ENCODE peak calls at places on chromosomes 6 and 20, in five cellular contexts. J is activated CD4-positive, alpha-beta T cell treated with anti-CD3 and anti-CD28 coated beads, Interleukin-2, amount 50 U/mL, for 1 hour; W is stimulated activated CD4-positive, alpha-beta T cell treated with anti-CD3 and anti-CD28 coated beads, Interleukin-15, amount 100 ng/mL, for 1 hour; U is retina; L is iris pigment epithelial cell. Z is an unnamed sample.

GRCh38 chr6:66094615-66095014 is 387.6 kb upstream of the EYS start:
- DNase-seq in J (no peak), W (no peak), U (no peak), L (no peak), Z (no peak)

GRCh38 chr6:31717499-31718222 is 2.5 kb downstream of the LY6G6D start:
- DNase-seq in J (no peak), W (no peak), U (no peak), L (no peak), Z (no peak)

GRCh38 chr6:158413028-158413427 is 100.8 kb downstream of the TULP4 start:
- DNase-seq in J (no peak), W (no peak), U (no peak), L (no peak), Z (no peak)

GRCh38 chr6:142760152-142760551 is 184.8 kb downstream of the HIVEP2 start:
- DNase-seq in J (no peak), W (no peak), U (no peak), L (peak), Z (no peak)

GRCh38 chr6:92942549-92942948 is 476.8 kb downstream of the EPHA7 start:
- DNase-seq in J (no peak), W (no peak), U (no peak), L (no peak), Z (no peak)

GRCh38 chr6:14671261-14671681 is 553.7 kb downstream of the CD83 start:
- DNase-seq in J (no peak), W (no peak), U (no peak), L (peak), Z (no peak)

GRCh38 chr6:66496659-66497058 is 789.6 kb upstream of the EYS start:
- DNase-seq in J (no peak), W (no peak), U (no peak), L (peak), Z (no peak)

GRCh38 chr6:40674170-40674569 is 87.0 kb upstream of the LRFN2 start:
- DNase-seq in J (no peak), W (no peak), U (no peak), L (no peak), Z (no peak)

GRCh38 chr20:208937-209566 is 18.0 kb upstream of the DEFB129 start:
- DNase-seq in J (no peak), W (no peak), U (peak), L (peak), Z (no peak)

GRCh38 chr6:169986171-169986847 is 234.9 kb downstream of the ERMARD start:
- DNase-seq in J (no peak), W (no peak), U (no peak), L (no peak), Z (no peak)

GRCh38 chr20:34312024-34312460 is 8.9 kb upstream of the AHCY start:
- DNase-seq in J (no peak), W (no peak), U (peak), L (no peak), Z (no peak)

GRCh38 chr6:132483779-132484679 is 28.9 kb downstream of the STX7 start:
- DNase-seq in J (peak), W (no peak), U (peak), L (peak), Z (no peak)

GRCh38 chr6:140921366-140922226 is 1211.1 kb upstream of the GJE1 start:
- DNase-seq in J (no peak), W (no peak), U (no peak), L (peak), Z (no peak)

GRCh38 chr20:61949714-61950630 is 115.7 kb downstream of the TAF4 start:
- DNase-seq in J (no peak), W (no peak), U (no peak), L (no peak), Z (no peak)

GRCh38 chr6:19444041-19444440 is 393.1 kb upstream of the ID4 start:
- DNase-seq in J (no peak), W (no peak), U (no peak), L (no peak), Z (no peak)

GRCh38 chr6:13709698-13710551 is 1.7 kb downstream of the RANBP9 start:
- DNase-seq in J (no peak), W (no peak), U (peak), L (peak), Z (no peak)

GRCh38 chr20:8646026-8646425 is 422.9 kb upstream of the PLCB4 start:
- DNase-seq in J (no peak), W (no peak), U (no peak), L (peak), Z (no peak)

GRCh38 chr6:142329486-142330113 is 27.8 kb downstream of the ADGRG6 start:
- DNase-seq in J (no peak), W (no peak), U (no peak), L (no peak), Z (no peak)

GRCh38 chr20:50152394-50153152 is 950 bp downstream of the PEDS1 start:
- DNase-seq in J (no peak), W (no peak), U (no peak), L (no peak), Z (no peak)

GRCh38 chr20:58923117-58923712 is 57.8 kb upstream of the NELFCD start:
- DNase-seq in J (no peak), W (no peak), U (no peak), L (no peak), Z (no peak)

GRCh38 chr6:43075791-43076092 is 372 bp upstream of the PTK7 start:
- DNase-seq in J (no peak), W (no peak), U (peak), L (no peak), Z (no peak)

GRCh38 chr6:36851632-36852031 is 12.4 kb upstream of the CPNE5 start:
- DNase-seq in J (no peak), W (no peak), U (no peak), L (peak), Z (no peak)

GRCh38 chr6:160400426-160400825 is 52.2 kb downstream of the SLC22A3 start:
- DNase-seq in J (no peak), W (no peak), U (no peak), L (peak), Z (peak)

GRCh38 chr20:22921595-22922421 is 113.3 kb upstream of the SSTR4 start:
- DNase-seq in J (no peak), W (no peak), U (no peak), L (peak), Z (no peak)